ENCODE peak calls at places on chromosomes 11 and 22, in nine cellular contexts. G, W, R, Y, K, O, Z, J and H are unnamed samples.

GRCh38 chr11:118537409-118537980 is 6.5 kb downstream of the TMEM25 start:
- DNase-seq in G (no peak), W (no peak), R (no peak), Y (no peak), K (no peak), O (no peak), Z (no peak), J (no peak), H (no peak)

GRCh38 chr11:22466809-22467208 is 128.6 kb downstream of the SLC17A6 start:
- DNase-seq in G (no peak), W (no peak), R (peak), Y (peak), K (no peak), O (no peak), Z (no peak), J (no peak), H (no peak)

GRCh38 chr11:2213384-2213842 is 41.8 kb upstream of the TH start:
- DNase-seq in G (peak), W (no peak), R (no peak), Y (no peak), K (no peak), O (peak), Z (peak), J (peak), H (no peak)

GRCh38 chr22:25845985-25846745 is 104.2 kb downstream of the MYO18B start:
- DNase-seq in G (no peak), W (no peak), R (no peak), Y (no peak), K (no peak), O (no peak), Z (no peak), J (no peak), H (peak)

GRCh38 chr11:117096140-117096972 is 1.9 kb downstream of the SIK3 start:
- DNase-seq in G (peak), W (peak), R (no peak), Y (no peak), K (no peak), O (peak), Z (peak), J (peak), H (peak)

GRCh38 chr22:28497188-28497587 is 182.5 kb downstream of the TTC28 start:
- DNase-seq in G (no peak), W (no peak), R (peak), Y (no peak), K (no peak), O (no peak), Z (no peak), J (no peak), H (no peak)

GRCh38 chr11:13939952-13940610 is 22.4 kb upstream of the SPON1 start:
- DNase-seq in G (no peak), W (no peak), R (no peak), Y (peak), K (no peak), O (no peak), Z (no peak), J (no peak), H (no peak)

GRCh38 chr11:3797329-3798090 is at the start of gene NUP98:
- DNase-seq in G (peak), W (peak), R (peak), Y (peak), K (peak), O (peak), Z (peak), J (peak), H (peak)

GRCh38 chr22:27952091-27952490 is 33.0 kb upstream of the PITPNB start:
- DNase-seq in G (no peak), W (no peak), R (peak), Y (peak), K (no peak), O (no peak), Z (no peak), J (no peak), H (no peak)

GRCh38 chr11:113663567-113663966 is 42.5 kb downstream of the TMPRSS5 start:
- DNase-seq in G (no peak), W (no peak), R (no peak), Y (peak), K (no peak), O (no peak), Z (no peak), J (peak), H (no peak)

GRCh38 chr11:31419669-31420068 is 50.0 kb downstream of the DNAJC24 start:
- DNase-seq in G (no peak), W (no peak), R (peak), Y (no peak), K (no peak), O (no peak), Z (no peak), J (no peak), H (no peak)

GRCh38 chr11:102390667-102391449 is 43.8 kb downstream of the BIRC2 start:
- DNase-seq in G (peak), W (peak), R (peak), Y (peak), K (peak), O (peak), Z (peak), J (peak), H (peak)

GRCh38 chr22:36573815-36574350 is 44.9 kb upstream of the EIF3D start:
- DNase-seq in G (no peak), W (no peak), R (no peak), Y (no peak), K (no peak), O (no peak), Z (no peak), J (no peak), H (no peak)

GRCh38 chr22:29167032-29167911 is 38.4 kb upstream of the EMID1 start:
- DNase-seq in G (peak), W (no peak), R (no peak), Y (no peak), K (no peak), O (no peak), Z (peak), J (peak), H (peak)

GRCh38 chr11:61505106-61505505 is 3.4 kb upstream of the LRRC10B start:
- DNase-seq in G (no peak), W (no peak), R (no peak), Y (no peak), K (no peak), O (no peak), Z (no peak), J (no peak), H (no peak)

GRCh38 chr11:79413258-79413657 is 27.6 kb downstream of the TENM4 start:
- DNase-seq in G (no peak), W (peak), R (peak), Y (peak), K (peak), O (no peak), Z (no peak), J (peak), H (no peak)

GRCh38 chr11:125457814-125458343 is 38.2 kb downstream of the FEZ1 start:
- DNase-seq in G (no peak), W (peak), R (peak), Y (no peak), K (peak), O (peak), Z (no peak), J (no peak), H (no peak)

GRCh38 chr11:134126197-134126822 is 57.4 kb downstream of the JAM3 start:
- DNase-seq in G (no peak), W (no peak), R (peak), Y (peak), K (peak), O (no peak), Z (no peak), J (peak), H (no peak)

GRCh38 chr11:69008774-69009440 is 4.1 kb downstream of the MRGPRF start:
- DNase-seq in G (no peak), W (no peak), R (peak), Y (peak), K (peak), O (peak), Z (peak), J (peak), H (no peak)
- H3K4me3 ChIP-seq in G (no peak), W (no peak), R (no peak), Y (no peak), K (peak), O (no peak), Z (no peak), J (no peak), H (no peak)

DNA sequence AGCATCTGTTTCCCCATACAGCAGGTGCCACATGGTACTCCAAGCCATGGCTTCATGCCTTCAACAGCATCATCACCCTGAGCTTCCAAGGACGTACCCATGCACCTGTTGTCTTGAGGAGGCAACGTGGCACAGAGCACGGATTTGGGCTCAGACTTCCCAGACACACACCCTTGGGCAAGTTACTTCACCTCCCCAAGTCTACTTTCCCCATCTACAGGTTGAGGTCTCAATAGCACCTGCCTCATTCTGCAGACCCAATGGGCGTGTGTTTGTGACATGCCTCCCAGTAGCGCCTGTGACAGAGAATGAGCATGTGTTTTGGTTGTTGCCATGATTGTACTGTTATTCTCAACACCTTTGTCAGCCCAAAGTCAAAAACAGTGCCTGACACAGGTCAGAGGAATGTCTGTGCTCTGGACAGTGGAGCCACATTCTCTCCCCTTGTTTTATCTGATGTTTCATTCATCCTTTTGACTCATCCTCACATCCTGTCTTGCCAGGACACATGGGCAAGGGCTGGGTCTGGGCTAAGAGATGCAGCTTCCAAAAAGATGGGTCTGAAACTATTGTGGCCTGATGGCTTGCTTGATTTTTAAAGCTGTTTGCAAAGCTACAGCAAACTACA is 53.4 kb upstream of the CCND1 start:
- DNase-seq in G (no peak), W (no peak), R (peak), Y (peak), K (no peak), O (peak), Z (peak), J (no peak), H (no peak)
- TF ChIP-seq CTCF in G (no peak), W (no peak), R (no peak), Y (no peak), K (no peak), O (peak), Z (no peak), J (no peak), H (no peak)

GRCh38 chr11:68038226-68038717 is 553 bp upstream of the TCIRG1 start:
- DNase-seq in G (no peak), W (peak), R (no peak), Y (no peak), K (no peak), O (peak), Z (peak), J (peak), H (no peak)
- H3K4me3 ChIP-seq in G (peak), W (peak), R (peak), Y (peak), K (peak), O (peak), Z (peak), J (peak), H (peak)

DNA sequence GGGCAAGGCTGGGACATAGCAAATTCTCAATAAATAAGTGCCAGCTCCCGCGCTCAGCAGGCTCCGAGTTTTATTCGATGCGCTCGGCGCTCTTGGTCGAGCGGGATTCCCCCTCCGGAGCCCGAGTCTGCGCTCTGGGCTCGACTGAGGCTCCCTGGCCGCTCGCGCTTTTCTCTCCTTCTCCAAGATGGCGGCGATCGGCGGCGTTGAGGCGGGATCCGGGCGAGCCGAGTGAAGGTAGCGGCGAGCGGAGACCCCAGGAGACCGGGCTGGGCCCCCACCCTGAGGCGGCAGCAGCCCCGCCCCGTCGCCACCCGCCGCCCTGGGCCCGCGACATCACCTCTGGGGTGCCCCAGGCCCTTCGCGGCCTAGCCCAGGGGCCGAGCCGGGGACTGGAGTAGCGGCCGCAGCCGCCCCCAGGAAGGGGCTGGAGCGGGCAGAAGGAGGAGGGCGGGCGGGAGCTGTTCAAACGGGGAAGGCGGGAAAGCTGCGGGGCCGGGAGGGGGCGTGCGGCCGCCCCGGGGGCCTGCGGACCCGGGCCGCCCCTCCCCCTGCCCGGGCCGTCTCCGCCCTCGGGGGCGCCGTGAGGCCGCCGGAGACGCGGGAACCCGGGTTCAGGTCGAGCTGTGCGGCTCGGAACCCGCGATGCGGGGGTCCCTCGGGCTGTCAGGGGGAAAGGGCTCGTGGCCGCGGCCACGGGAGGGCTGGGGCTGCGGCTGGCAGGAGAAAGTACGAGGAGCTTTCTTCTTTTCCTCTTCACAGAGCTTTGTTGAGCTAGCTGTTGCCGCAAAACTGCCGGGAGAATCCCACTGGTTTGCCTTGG is at the start of gene HMGXB4:
- DNase-seq in G (peak), W (peak), R (peak), Y (peak), K (peak), O (peak), Z (peak), J (peak), H (peak)
- TF ChIP-seq CTCF in G (no peak), W (no peak), R (peak), Y (no peak), K (no peak), O (peak), Z (no peak), J (no peak), H (peak)

GRCh38 chr11:91872216-91872615 is 352.4 kb upstream of the FAT3 start:
- DNase-seq in G (no peak), W (peak), R (no peak), Y (no peak), K (no peak), O (no peak), Z (no peak), J (no peak), H (no peak)
- H3K4me3 ChIP-seq in G (no peak), W (no peak), R (no peak), Y (no peak), K (no peak), O (no peak), Z (no peak), J (no peak), H (no peak)

DNA sequence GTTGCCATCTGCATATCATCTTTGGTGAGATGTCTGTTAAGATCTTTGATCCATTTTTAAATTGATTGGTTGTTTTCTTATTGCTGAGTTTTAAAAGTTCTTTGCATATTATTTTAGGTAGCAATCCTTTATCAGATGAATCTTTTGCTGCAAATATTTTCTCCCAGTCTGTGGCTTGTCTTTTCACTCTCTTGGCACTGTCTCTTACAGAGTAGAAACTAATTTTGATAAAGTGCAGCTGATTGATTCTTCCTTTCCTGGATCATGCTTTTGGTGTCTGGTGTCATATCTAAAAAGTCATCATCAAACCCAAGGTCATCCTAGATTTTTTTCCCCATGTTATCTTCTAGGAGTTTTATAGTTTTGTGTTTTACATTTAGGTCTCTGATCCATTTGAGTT is 112.6 kb downstream of the NAT10 start:
- DNase-seq in G (no peak), W (no peak), R (no peak), Y (no peak), K (no peak), O (no peak), Z (no peak), J (no peak), H (no peak)
- TF ChIP-seq CTCF in G (no peak), W (no peak), R (no peak), Y (no peak), K (no peak), O (no peak), Z (no peak), J (no peak), H (no peak)

DNA sequence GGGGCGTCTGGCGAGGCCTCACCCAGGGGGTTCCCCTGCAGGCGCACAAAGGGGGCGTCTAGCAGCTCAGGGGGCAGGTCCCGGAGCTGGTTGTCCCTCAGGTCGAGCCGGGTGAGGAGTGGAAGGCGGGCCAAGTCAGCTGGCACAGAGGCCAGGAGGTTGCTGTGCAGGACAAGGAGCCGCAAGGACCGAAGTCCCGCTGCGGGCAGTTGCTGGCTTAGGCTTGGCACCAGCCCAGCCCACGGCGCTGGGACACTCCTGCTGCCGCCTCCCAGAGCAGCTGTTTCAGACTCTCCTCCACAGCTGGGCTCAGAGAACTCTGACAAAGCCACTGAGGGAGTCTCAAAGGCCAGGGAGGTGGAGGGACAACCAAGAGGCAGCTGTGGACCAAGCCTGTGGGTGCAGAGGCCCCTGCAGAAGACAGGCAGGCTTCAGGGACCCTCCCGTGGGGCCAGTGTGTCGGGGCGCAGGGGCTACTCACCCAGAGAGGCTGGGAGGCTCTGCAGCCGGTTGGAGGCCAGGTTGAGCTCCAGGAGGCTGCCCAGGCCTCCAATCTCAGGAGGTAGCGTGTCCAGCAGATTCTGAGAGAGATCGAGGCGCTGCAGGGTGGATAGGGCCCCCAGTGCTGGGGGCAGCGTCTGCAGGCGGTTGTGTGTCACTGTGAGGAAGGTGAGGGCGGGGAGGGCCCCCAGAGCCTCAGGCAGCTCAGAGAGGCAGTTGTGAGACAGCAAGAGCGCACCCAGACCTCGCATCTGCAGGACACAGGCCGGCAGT is 2.2 kb downstream of the PIDD1 start:
- DNase-seq in G (no peak), W (no peak), R (no peak), Y (no peak), K (no peak), O (no peak), Z (no peak), J (no peak), H (no peak)
- H3K4me3 ChIP-seq in G (no peak), W (no peak), R (no peak), Y (no peak), K (no peak), O (no peak), Z (no peak), J (no peak), H (peak)

DNA sequence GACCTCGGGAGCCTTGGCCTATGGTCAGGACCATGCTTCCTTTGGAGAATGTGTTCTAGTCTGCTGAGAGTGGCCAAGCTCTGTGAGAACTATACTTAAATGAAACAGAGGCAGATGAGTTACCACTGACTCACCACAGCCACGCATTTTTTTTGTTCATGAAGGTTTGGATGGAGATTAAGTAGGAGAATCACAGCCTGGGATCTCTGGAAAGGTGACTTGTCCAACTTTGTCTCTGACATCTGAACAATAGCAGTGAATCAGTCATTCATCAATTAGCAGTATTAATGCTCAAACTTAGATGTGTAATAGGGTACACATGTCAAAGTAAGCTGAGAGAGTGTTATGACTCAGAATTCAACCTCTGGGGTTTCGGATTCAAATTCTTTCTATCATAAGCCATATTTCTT is 100.7 kb upstream of the ANO3 start:
- DNase-seq in G (no peak), W (no peak), R (peak), Y (peak), K (no peak), O (no peak), Z (no peak), J (no peak), H (no peak)
- TF ChIP-seq CTCF in G (no peak), W (no peak), R (no peak), Y (no peak), K (no peak), O (no peak), Z (no peak), J (no peak), H (no peak)